ENCODE peak calls at places on chromosomes 11 and 22, in four cellular contexts. H is H9; I is effector memory CD4-positive, alpha-beta T cell; E is colonic mucosa. T is an unnamed sample. For H3K4me1 and H3K27me3, the result is how much of the 10 kb centered on the place peaks cover.

GRCh38 chr11:113296447-113297205 is 17.8 kb upstream of the TTC12 start:
- DNase-seq in H (peak), I (no peak), E (no peak), T (peak)

GRCh38 chr11:72141066-72141465 is 5.5 kb downstream of the FOLR3 start:
- DNase-seq in E (no peak), H (no peak), I (no peak), T (no peak)

GRCh38 chr11:93903989-93904388 is 53.6 kb upstream of the VSTM5 start:
- DNase-seq in I (no peak), H (peak), E (no peak), T (no peak)

GRCh38 chr11:9821008-9821752 is 157.3 kb downstream of the SWAP70 start:
- DNase-seq in E (no peak), H (no peak), I (no peak), T (no peak)

GRCh38 chr11:65615950-65616574 is 486 bp downstream of the PCNX3 start:
- DNase-seq in E (peak), I (no peak), H (no peak), T (no peak)

GRCh38 chr11:111417766-111418435 is 38.8 kb upstream of the POU2AF1 start:
- DNase-seq in E (peak), I (no peak), H (no peak), T (no peak)

GRCh38 chr11:10930224-10930960 is 72.5 kb upstream of the ZBED5 start:
- DNase-seq in E (peak), I (no peak), H (no peak), T (no peak)

GRCh38 chr11:71566081-71566620 is 788 bp downstream of the KRTAP5-10 start:
- DNase-seq in H (no peak), E (peak), I (no peak), T (no peak)

GRCh38 chr11:128093689-128094088 is 493.7 kb downstream of the ETS1 start:
- DNase-seq in H (no peak), E (no peak), I (no peak), T (no peak)

GRCh38 chr11:87116185-87116584 is 78.5 kb downstream of the TMEM135 start:
- DNase-seq in E (no peak), I (no peak), H (no peak), T (no peak)

GRCh38 chr22:23183107-23183698 is 2.9 kb downstream of the BCR start:
- DNase-seq in H (peak), I (no peak), E (peak), T (no peak)

GRCh38 chr22:41347066-41347859 is 34.5 kb upstream of the TEF start:
- DNase-seq in I (no peak), H (no peak), E (no peak), T (no peak)

GRCh38 chr11:23772081-23772480 is 724.8 kb upstream of the LUZP2 start:
- DNase-seq in H (no peak), I (no peak), E (no peak), T (no peak)

GRCh38 chr11:45259607-45260006 is 26.5 kb downstream of the SYT13 start:
- DNase-seq in I (no peak), H (no peak), E (peak), T (no peak)

GRCh38 chr11:71418643-71419042 is 29.6 kb downstream of the DHCR7 start:
- DNase-seq in E (no peak), I (no peak), H (no peak), T (no peak)

GRCh38 chr11:63666874-63667273 is 4.3 kb downstream of the ATL3 start:
- DNase-seq in E (no peak), I (no peak), H (no peak), T (no peak)

GRCh38 chr11:71116435-71117040 is 135.8 kb downstream of the SHANK2 start:
- DNase-seq in I (no peak), E (no peak), H (no peak), T (no peak)

GRCh38 chr11:1837171-1838076 is 1.4 kb upstream of the TNNI2 start:
- DNase-seq in E (peak), H (peak), I (peak), T (no peak)

GRCh38 chr11:2928605-2929510 is at the start of gene PHLDA2:
- DNase-seq in E (peak), H (peak), I (peak), T (no peak)

GRCh38 chr11:111674941-111675340 is 72.7 kb downstream of the SIK2 start:
- DNase-seq in E (no peak), H (no peak), I (no peak), T (no peak)

GRCh38 chr11:126871792-126872191 is 128.8 kb downstream of the KIRREL3 start:
- DNase-seq in H (no peak), I (no peak), E (no peak), T (no peak)

GRCh38 chr11:91136631-91137030 is 913.8 kb upstream of the CHORDC1 start:
- DNase-seq in H (no peak), E (no peak), I (no peak), T (no peak)

GRCh38 chr11:1160231-1161101 is 2.7 kb downstream of the MUC5AC start:
- DNase-seq in E (no peak), H (no peak), I (no peak), T (no peak)

GRCh38 chr22:41856484-41856883 is 23.6 kb downstream of the SREBF2 start:
- DNase-seq in I (no peak), E (peak), H (no peak), T (no peak)

GRCh38 chr11:104118105-104118762 is 45.7 kb downstream of the PDGFD start:
- DNase-seq in E (no peak), H (no peak), I (no peak), T (no peak)

GRCh38 chr22:39241632-39242388 is 3.0 kb downstream of the PDGFB start:
- DNase-seq in I (peak), H (no peak), E (no peak), T (no peak)

GRCh38 chr22:19061471-19062138 is 60.6 kb downstream of the DGCR2 start:
- DNase-seq in H (no peak), E (no peak), I (no peak), T (no peak)

GRCh38 chr11:44619931-44620725 is 54.7 kb downstream of the CD82 start:
- DNase-seq in H (peak), E (peak), I (no peak), T (peak)

GRCh38 chr11:3613998-3614741 is 27.6 kb downstream of the ART5 start:
- DNase-seq in I (no peak), H (no peak), E (no peak), T (no peak)

GRCh38 chr11:65204646-65205601 is 23.2 kb downstream of the CAPN1 start:
- DNase-seq in I (peak), E (no peak), H (peak), T (no peak)

GRCh38 chr11:118247041-118247440 is 5.1 kb downstream of the MPZL3 start:
- DNase-seq in E (no peak), I (no peak), H (no peak), T (no peak)

GRCh38 chr22:31776231-31776630 is 22.4 kb downstream of the DEPDC5 start:
- DNase-seq in I (no peak), E (no peak), H (no peak), T (no peak)

GRCh38 chr11:42625757-42626156 is 686.0 kb upstream of the API5 start:
- DNase-seq in H (no peak), I (no peak), E (no peak), T (no peak)

GRCh38 chr22:19909350-19910179 is 32.0 kb upstream of the COMT start:
- DNase-seq in H (peak), E (peak), I (peak), T (no peak)

GRCh38 chr11:75720639-75721038 is 3.0 kb downstream of the MOGAT2 start:
- DNase-seq in I (no peak), H (no peak), E (no peak), T (no peak)

GRCh38 chr11:75719639-75720239 is 2.1 kb downstream of the MOGAT2 start:
- DNase-seq in I (no peak), H (no peak), E (peak), T (no peak)

GRCh38 chr11:75725552-75726320 is 8.1 kb downstream of the MOGAT2 start:
- DNase-seq in I (no peak), E (no peak), H (no peak), T (no peak)

GRCh38 chr11:75721852-75722668 is 4.4 kb downstream of the MOGAT2 start:
- DNase-seq in E (peak), I (no peak), H (no peak), T (no peak)

GRCh38 chr11:75722669-75723042 is 5.0 kb downstream of the MOGAT2 start:
- DNase-seq in E (no peak), I (no peak), H (no peak), T (no peak)
- H3K27ac ChIP-seq in E (peak), I (no peak), H (no peak), T (no peak)

GRCh38 chr22:35746946-35747703 is 29.5 kb downstream of the APOL5 start:
- DNase-seq in E (no peak), I (no peak), H (no peak), T (no peak)

GRCh38 chr22:35749808-35750207 is 32.1 kb downstream of the APOL5 start:
- DNase-seq in E (no peak), H (no peak), I (no peak), T (no peak)

GRCh38 chr22:35742342-35743100 is 24.8 kb downstream of the APOL5 start:
- DNase-seq in I (no peak), H (no peak), E (no peak), T (no peak)

GRCh38 chr22:35743466-35743865 is 25.8 kb downstream of the APOL5 start:
- DNase-seq in I (no peak), H (no peak), E (no peak), T (no peak)

GRCh38 chr22:35746248-35746647 is 28.6 kb downstream of the APOL5 start:
- DNase-seq in H (no peak), I (no peak), E (no peak), T (no peak)
- H3K4me1 ChIP-seq in H (under half), I (under half), E (under half), T (under half)

GRCh38 chr22:50456026-50456425 is 18.8 kb downstream of the SBF1 start:
- DNase-seq in H (no peak), E (no peak), I (no peak), T (no peak)

GRCh38 chr22:50456466-50457234 is 18.2 kb downstream of the SBF1 start:
- DNase-seq in E (no peak), I (no peak), H (peak), T (no peak)

GRCh38 chr22:50454556-50455075 is 20.2 kb downstream of the SBF1 start:
- DNase-seq in E (no peak), H (no peak), I (no peak), T (no peak)

GRCh38 chr22:50452649-50453048 is 22.2 kb downstream of the SBF1 start:
- DNase-seq in H (no peak), E (no peak), I (no peak), T (no peak)

DNA sequence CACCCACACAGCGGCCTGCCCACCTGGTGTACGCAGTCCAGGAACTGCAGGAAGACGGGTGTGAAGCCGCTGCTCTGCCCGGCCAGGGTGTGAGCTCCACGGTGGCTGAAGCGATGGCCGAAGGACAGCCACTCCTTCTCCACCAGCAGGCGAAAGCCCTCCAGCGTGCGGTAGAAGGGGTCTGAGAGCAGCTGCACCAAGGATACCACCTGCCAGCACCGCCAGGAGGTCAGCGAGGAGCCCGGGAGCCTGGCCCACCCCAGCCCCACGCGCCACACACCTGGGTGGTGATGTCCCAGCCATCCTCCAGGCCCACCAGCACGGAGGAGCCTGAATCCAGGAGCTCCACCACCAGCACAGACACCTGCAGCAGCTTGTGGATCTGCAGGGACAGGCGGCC is 19.6 kb downstream of the SBF1 start:
- DNase-seq in E (no peak), H (no peak), I (no peak), T (no peak)
- H3K27me3 ChIP-seq in E (under half), H (under half), I (under half), T (under half)

GRCh38 chr11:69656536-69657455 is 15.8 kb downstream of the CCND1 start:
- DNase-seq in E (no peak), H (peak), I (no peak), T (no peak)
- H3K27ac ChIP-seq in E (no peak), H (no peak), I (no peak), T (no peak)

GRCh38 chr11:67273260-67273990 is 7.2 kb downstream of the GRK2 start:
- DNase-seq in I (no peak), E (no peak), H (no peak), T (no peak)
- H3K4me1 ChIP-seq in I (half or more), E (half or more), H (under half), T (half or more)

GRCh38 chr22:43109921-43110443 is 568 bp upstream of the BIK start:
- DNase-seq in I (no peak), E (no peak), H (peak), T (no peak)
- H3K27me3 ChIP-seq in I (under half), E (under half), H (under half), T (under half)

GRCh38 chr11:57269580-57270021 is 32.6 kb upstream of the APLNR start:
- DNase-seq in H (no peak), I (no peak), E (no peak), T (no peak)
- H3K27ac ChIP-seq in H (no peak), I (no peak), E (no peak), T (no peak)

T was measured in vagina.